ENCODE peak calls at places on chromosomes 1 and 21, in six cellular contexts. U is A549, I is HCT116, Q is GM12878, X is erythroblast, B is Peyer's patch. R is an unnamed sample.

GRCh38 chr21:37767984-37768383 is 148.3 kb downstream of the KCNJ6 start:
- DNase-seq in U (no peak), I (no peak), Q (no peak), X (no peak), B (no peak), R (no peak)

GRCh38 chr1:208071425-208072031 is 160.6 kb upstream of the CD34 start:
- DNase-seq in U (no peak), I (no peak), Q (no peak), X (no peak), B (no peak), R (no peak)

GRCh38 chr1:211495584-211495983 is 3.6 kb upstream of the RD3 start:
- DNase-seq in U (no peak), I (no peak), Q (no peak), X (no peak), B (peak), R (no peak)

GRCh38 chr1:69246109-69246508 is 321.6 kb upstream of the LRRC7 start:
- DNase-seq in U (no peak), I (no peak), Q (no peak), X (no peak), B (no peak), R (no peak)

GRCh38 chr1:221672160-221672762 is 69.6 kb downstream of the DUSP10 start:
- DNase-seq in U (no peak), I (no peak), Q (no peak), X (peak), B (no peak), R (no peak)

GRCh38 chr1:1565340-1565739 is 9.3 kb downstream of the SSU72 start:
- DNase-seq in U (no peak), I (no peak), Q (no peak), X (no peak), B (no peak), R (no peak)

GRCh38 chr1:117059334-117059677 is 820 bp upstream of the TTF2 start:
- DNase-seq in U (peak), I (peak), Q (peak), X (peak), B (peak), R (peak)

GRCh38 chr1:6831368-6831767 is 46.1 kb downstream of the CAMTA1 start:
- DNase-seq in U (no peak), I (no peak), Q (no peak), X (no peak), B (no peak), R (no peak)

GRCh38 chr1:247295274-247295684 is 36.4 kb downstream of the ZNF496 start:
- DNase-seq in U (no peak), I (no peak), Q (no peak), X (no peak), B (no peak), R (no peak)

GRCh38 chr1:151990856-151991198 is 2.8 kb downstream of the S100A10 start:
- DNase-seq in U (peak), I (no peak), Q (no peak), X (no peak), B (no peak), R (peak)

GRCh38 chr1:186207401-186208085 is 167.5 kb downstream of the TPR start:
- DNase-seq in U (no peak), I (no peak), Q (no peak), X (no peak), B (no peak), R (no peak)

GRCh38 chr21:15654171-15654570 is 75.6 kb upstream of the USP25 start:
- DNase-seq in U (no peak), I (no peak), Q (no peak), X (no peak), B (no peak), R (no peak)

GRCh38 chr1:84972377-84972987 is 24.4 kb downstream of the MCOLN2 start:
- DNase-seq in U (no peak), I (no peak), Q (no peak), X (no peak), B (no peak), R (no peak)

GRCh38 chr1:84300991-84301758 is at the start of gene SAMD13:
- DNase-seq in U (peak), I (peak), Q (peak), X (peak), B (no peak), R (no peak)

GRCh38 chr1:44826375-44827196 is 16.5 kb downstream of the PTCH2 start:
- DNase-seq in U (no peak), I (no peak), Q (no peak), X (peak), B (no peak), R (peak)

GRCh38 chr1:173451981-173452380 is 25.2 kb upstream of the PRDX6 start:
- DNase-seq in U (no peak), I (no peak), Q (no peak), X (no peak), B (no peak), R (no peak)

GRCh38 chr1:66286307-66286706 is 247.6 kb upstream of the SGIP1 start:
- DNase-seq in U (peak), I (no peak), Q (no peak), X (no peak), B (no peak), R (no peak)

GRCh38 chr1:245948786-245949185 is 558.3 kb downstream of the SMYD3 start:
- DNase-seq in U (no peak), I (no peak), Q (no peak), X (no peak), B (no peak), R (no peak)

GRCh38 chr1:151998611-151999362 is 5.1 kb upstream of the S100A10 start:
- DNase-seq in U (peak), I (no peak), Q (no peak), X (no peak), B (no peak), R (no peak)

GRCh38 chr1:21005840-21006239 is 170.9 kb downstream of the EIF4G3 start:
- DNase-seq in U (no peak), I (no peak), Q (no peak), X (no peak), B (no peak), R (no peak)

GRCh38 chr1:47340227-47340626 is 6.6 kb downstream of the CMPK1 start:
- DNase-seq in U (no peak), I (no peak), Q (no peak), X (no peak), B (no peak), R (no peak)

GRCh38 chr1:31371560-31371959 is 1.3 kb downstream of the FABP3 start:
- DNase-seq in U (no peak), I (no peak), Q (no peak), X (no peak), B (no peak), R (peak)

GRCh38 chr1:169906938-169907337 is 13.2 kb upstream of the SCYL3 start:
- DNase-seq in U (no peak), I (no peak), Q (no peak), X (no peak), B (no peak), R (no peak)

GRCh38 chr1:150160964-150161626 is 11.4 kb downstream of the PLEKHO1 start:
- DNase-seq in U (no peak), I (no peak), Q (no peak), X (no peak), B (no peak), R (no peak)

GRCh38 chr1:150162862-150163706 is 13.4 kb downstream of the PLEKHO1 start:
- DNase-seq in U (peak), I (no peak), Q (peak), X (peak), B (peak), R (peak)

GRCh38 chr1:150162582-150162861 is 12.8 kb downstream of the PLEKHO1 start:
- DNase-seq in U (no peak), I (no peak), Q (no peak), X (no peak), B (no peak), R (no peak)

GRCh38 chr1:150164224-150164623 is 14.5 kb downstream of the PLEKHO1 start:
- DNase-seq in U (no peak), I (no peak), Q (no peak), X (no peak), B (no peak), R (no peak)

DNA sequence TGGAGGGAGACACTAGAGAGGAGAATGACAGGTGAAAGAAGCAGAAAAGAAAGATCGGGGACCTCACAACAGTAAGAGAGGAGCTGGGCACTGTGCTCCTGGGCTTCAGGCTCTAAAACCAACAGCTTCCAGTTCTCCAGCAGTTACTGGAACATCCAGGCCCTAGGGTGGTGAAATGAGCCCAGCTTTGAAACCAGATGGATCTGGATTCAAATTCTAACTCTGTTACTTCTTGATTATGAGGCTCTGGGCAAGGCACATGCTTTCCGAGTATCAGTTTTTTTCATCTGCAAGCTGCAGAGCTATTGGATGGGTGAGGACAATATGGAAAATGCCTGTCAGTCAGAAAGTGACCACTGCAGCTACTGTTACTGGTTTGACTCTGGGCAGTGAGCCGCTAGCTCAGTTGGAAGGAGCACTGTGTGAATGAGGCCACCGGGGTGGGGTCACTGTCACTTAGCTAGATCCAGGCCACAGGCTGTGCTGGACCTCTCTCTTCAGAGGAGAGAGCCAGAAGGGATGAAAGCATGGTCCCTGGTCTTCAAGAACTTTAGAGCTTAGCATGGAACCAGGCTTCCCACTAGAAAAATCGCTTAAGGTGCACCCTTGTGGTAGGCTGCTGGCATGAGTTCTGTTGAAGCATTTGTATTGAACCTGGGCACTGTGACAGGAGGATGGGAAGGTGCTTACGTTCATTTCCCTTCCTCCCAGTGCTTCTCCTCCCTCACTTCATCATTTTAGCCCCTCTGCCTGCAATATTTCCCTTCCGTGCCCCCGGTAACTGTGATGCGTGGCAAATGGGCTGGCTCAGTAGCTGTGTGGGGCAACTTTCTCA is 12.2 kb downstream of the PLEKHO1 start:
- DNase-seq in U (peak), I (no peak), Q (no peak), X (peak), B (no peak), R (no peak)
- TF ChIP-seq POLR2A in U (no peak), I (no peak), Q (peak), X (no peak), B (no peak), R (no peak)

GRCh38 chr1:46242918-46243317 is 4.6 kb upstream of the RAD54L start:
- DNase-seq in U (no peak), I (no peak), Q (no peak), X (no peak), B (no peak), R (no peak)

GRCh38 chr1:46244656-46245371 is 2.7 kb upstream of the RAD54L start:
- DNase-seq in U (peak), I (no peak), Q (no peak), X (peak), B (no peak), R (no peak)

GRCh38 chr1:46247433-46248121 is at the start of gene RAD54L:
- DNase-seq in U (peak), I (peak), Q (peak), X (peak), B (peak), R (peak)

GRCh38 chr1:46248122-46248920 is 758 bp downstream of the RAD54L start:
- DNase-seq in U (peak), I (peak), Q (no peak), X (peak), B (peak), R (peak)

GRCh38 chr1:46246548-46247432 is 773 bp upstream of the RAD54L start:
- DNase-seq in U (no peak), I (no peak), Q (no peak), X (peak), B (no peak), R (peak)
- TF ChIP-seq POLR2A in U (peak), I (no peak), Q (peak), X (peak), B (peak), R (no peak)

GRCh38 chr1:232769718-232770117 is 35.5 kb upstream of the MAP10 start:
- DNase-seq in U (no peak), I (no peak), Q (no peak), X (no peak), B (no peak), R (no peak)
- TF ChIP-seq POLR2A in U (no peak), I (no peak), Q (no peak), X (no peak), B (no peak), R (no peak)

GRCh38 chr1:40622936-40623629 is 42.4 kb downstream of the RIMS3 start:
- DNase-seq in U (no peak), I (no peak), Q (no peak), X (no peak), B (peak), R (no peak)

GRCh38 chr1:40622051-40622450 is 43.4 kb downstream of the RIMS3 start:
- DNase-seq in U (no peak), I (no peak), Q (no peak), X (no peak), B (peak), R (no peak)

GRCh38 chr1:40620150-40620549 is 45.3 kb downstream of the RIMS3 start:
- DNase-seq in U (no peak), I (no peak), Q (no peak), X (no peak), B (peak), R (no peak)

GRCh38 chr1:40618108-40618507 is 47.4 kb downstream of the RIMS3 start:
- DNase-seq in U (no peak), I (no peak), Q (no peak), X (no peak), B (no peak), R (no peak)

GRCh38 chr1:40620586-40620985 is 44.9 kb downstream of the RIMS3 start:
- DNase-seq in U (no peak), I (no peak), Q (no peak), X (peak), B (peak), R (no peak)
- TF ChIP-seq POLR2A in U (no peak), I (no peak), Q (no peak), X (no peak), B (no peak), R (no peak)

GRCh38 chr1:193069748-193070394 is 10.5 kb downstream of the RO60 start:
- DNase-seq in U (peak), I (no peak), Q (no peak), X (peak), B (no peak), R (no peak)

GRCh38 chr1:193065954-193066353 is 6.5 kb downstream of the RO60 start:
- DNase-seq in U (no peak), I (no peak), Q (no peak), X (no peak), B (no peak), R (no peak)

GRCh38 chr1:193066606-193067005 is 7.2 kb downstream of the RO60 start:
- DNase-seq in U (no peak), I (no peak), Q (no peak), X (no peak), B (no peak), R (no peak)

GRCh38 chr1:193070395-193070753 is 11.0 kb downstream of the RO60 start:
- DNase-seq in U (no peak), I (no peak), Q (no peak), X (peak), B (no peak), R (no peak)

DNA sequence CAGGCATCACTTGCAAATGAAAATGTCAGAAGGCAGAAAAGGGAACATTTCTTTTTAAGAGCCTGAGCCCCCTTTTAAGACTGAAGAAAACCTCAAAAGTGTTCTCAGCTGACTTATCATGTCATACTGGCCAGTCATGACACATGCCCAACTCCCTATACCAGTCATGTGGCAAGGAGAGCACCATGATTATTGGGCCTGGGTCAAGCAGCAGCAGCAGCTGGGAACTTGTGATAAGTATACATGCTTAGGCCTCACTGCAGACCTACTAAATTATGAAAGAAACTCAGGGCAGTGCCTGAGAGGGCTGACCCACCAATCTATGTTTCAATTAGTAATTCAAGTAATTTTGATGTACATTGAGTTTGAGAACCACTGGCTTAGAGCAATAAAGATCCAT is 8.6 kb downstream of the RO60 start:
- DNase-seq in U (no peak), I (no peak), Q (no peak), X (peak), B (no peak), R (no peak)
- TF ChIP-seq POLR2A in U (no peak), I (no peak), Q (no peak), X (peak), B (no peak), R (no peak)

GRCh38 chr1:155004352-155005075 is 1.9 kb downstream of the ZBTB7B start:
- DNase-seq in U (no peak), I (no peak), Q (no peak), X (no peak), B (no peak), R (peak)
- TF ChIP-seq POLR2A in U (no peak), I (no peak), Q (no peak), X (no peak), B (no peak), R (peak)

GRCh38 chr1:228060458-228061190 is 21.9 kb upstream of the ARF1 start:
- DNase-seq in U (peak), I (no peak), Q (no peak), X (no peak), B (peak), R (peak)

GRCh38 chr1:228062085-228062791 is 20.3 kb upstream of the ARF1 start:
- DNase-seq in U (no peak), I (no peak), Q (no peak), X (no peak), B (peak), R (no peak)

GRCh38 chr1:228059536-228060457 is 22.7 kb upstream of the ARF1 start:
- DNase-seq in U (peak), I (peak), Q (no peak), X (peak), B (peak), R (no peak)

GRCh38 chr1:228062812-228063211 is 19.7 kb upstream of the ARF1 start:
- DNase-seq in U (peak), I (no peak), Q (no peak), X (no peak), B (no peak), R (no peak)

GRCh38 chr1:228061411-228062084 is 21.0 kb upstream of the ARF1 start:
- DNase-seq in U (no peak), I (no peak), Q (no peak), X (no peak), B (peak), R (no peak)
- TF ChIP-seq POLR2A in U (no peak), I (no peak), Q (no peak), X (no peak), B (no peak), R (no peak)

R was measured in ovary.